ENCODE peak calls at places on chromosome 9, in six cellular contexts. V, M, P, C, J and R are unnamed samples.

GRCh38 chr9:31140316-31140715 is 1244.1 kb upstream of the ACO1 start:
- DNase-seq in M (no peak), P (no peak), V (no peak), C (no peak), J (peak), R (no peak)

GRCh38 chr9:124352616-124353015 is 62.6 kb downstream of the PSMB7 start:
- DNase-seq in M (no peak), P (no peak), J (no peak), C (no peak), V (peak), R (no peak)

GRCh38 chr9:105901514-105902109 is 207.3 kb downstream of the TMEM38B start:
- DNase-seq in P (peak), C (peak), J (peak), V (peak), M (peak), R (peak)

GRCh38 chr9:114551750-114552685 is 35.6 kb upstream of the ATP6V1G1 start:
- DNase-seq in J (peak), M (no peak), P (no peak), V (peak), C (no peak), R (no peak)

GRCh38 chr9:106829666-106830408 is 33.1 kb upstream of the ZNF462 start:
- DNase-seq in V (no peak), P (no peak), C (no peak), J (no peak), M (no peak), R (no peak)

GRCh38 chr9:122228906-122229837 is at the start of gene LHX6:
- DNase-seq in P (no peak), J (peak), V (peak), C (no peak), M (no peak), R (no peak)

GRCh38 chr9:125805057-125805456 is 57.9 kb downstream of the PBX3 start:
- DNase-seq in J (peak), P (no peak), V (peak), M (no peak), C (no peak), R (no peak)

GRCh38 chr9:130159814-130160670 is 12.2 kb upstream of the NCS1 start:
- DNase-seq in M (no peak), J (no peak), V (no peak), C (no peak), P (no peak), R (no peak)

GRCh38 chr9:8660383-8660782 is 860.8 kb upstream of the DMAC1 start:
- DNase-seq in J (peak), C (peak), M (no peak), V (no peak), P (peak), R (no peak)

GRCh38 chr9:129487658-129488483 is 133.0 kb downstream of the C9orf50 start:
- DNase-seq in V (peak), C (peak), M (no peak), J (peak), P (peak), R (peak)

DNA sequence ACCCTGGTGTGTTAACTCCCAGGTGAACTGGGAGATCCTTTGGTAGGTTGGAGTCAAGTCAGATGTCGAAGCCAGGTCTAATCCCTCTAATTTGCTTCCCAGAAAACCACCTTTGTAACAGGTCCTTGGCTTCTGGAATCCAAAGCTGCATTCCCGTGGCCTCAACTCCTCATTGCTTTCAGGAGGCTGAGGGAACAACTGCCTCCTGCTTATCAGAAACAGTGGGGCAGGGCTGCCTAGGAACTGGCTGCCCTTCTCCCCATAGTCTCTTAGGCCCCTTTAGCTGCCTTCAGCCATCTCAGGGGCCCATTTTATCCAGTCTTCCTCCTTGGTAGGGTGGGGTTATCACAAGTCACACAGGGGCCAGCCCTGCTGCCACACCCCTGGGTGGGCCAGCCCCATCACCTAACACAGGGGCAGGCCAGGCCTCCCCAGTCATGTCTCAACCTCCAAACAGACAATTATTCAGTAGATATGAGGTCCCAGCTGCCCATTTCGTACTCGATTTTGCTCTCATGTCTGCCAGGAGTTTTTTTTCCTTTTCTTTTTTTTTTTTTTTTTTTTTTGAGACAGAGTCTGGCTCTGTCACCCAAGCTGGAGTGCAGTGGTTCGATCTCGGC is 3.9 kb downstream of the ALAD start:
- DNase-seq in M (no peak), P (no peak), C (no peak), V (no peak), J (no peak), R (no peak)
- TF ChIP-seq CTCF in M (no peak), P (no peak), C (no peak), V (no peak), J (no peak), R (no peak)

GRCh38 chr9:109861499-109861898 is 81.5 kb downstream of the PALM2AKAP2 start:
- DNase-seq in V (peak), P (no peak), M (no peak), J (no peak), C (no peak), R (no peak)
- TF ChIP-seq CTCF in V (no peak), P (no peak), M (no peak), J (no peak), C (no peak), R (no peak)

DNA sequence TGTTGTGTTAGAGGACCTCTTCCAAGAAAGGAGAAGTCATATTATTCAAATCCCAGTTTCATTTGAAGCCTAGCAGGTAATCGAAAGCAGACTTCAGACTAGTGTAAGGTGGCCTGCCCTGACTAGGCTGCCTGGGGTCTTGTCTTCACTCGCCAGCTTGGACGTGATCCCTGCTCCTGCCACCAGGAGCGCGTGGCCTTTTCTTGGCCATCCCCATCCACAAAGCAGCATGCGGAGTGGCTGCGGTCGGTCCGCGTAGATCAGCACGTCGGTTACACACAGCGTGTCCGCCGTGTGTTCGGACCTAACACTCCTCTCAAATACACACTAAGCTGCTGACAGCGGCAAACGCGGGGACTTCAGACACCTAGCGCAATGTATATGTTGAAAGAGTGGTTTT is 37.3 kb downstream of the CFAP77 start:
- DNase-seq in J (no peak), V (no peak), M (no peak), C (no peak), P (no peak), R (peak)
- TF ChIP-seq CTCF in J (no peak), V (no peak), M (no peak), C (no peak), P (no peak), R (peak)

GRCh38 chr9:110252509-110253139 is 3.7 kb downstream of the TXN start:
- DNase-seq in J (peak), V (peak), C (no peak), P (no peak), M (no peak), R (no peak)

GRCh38 chr9:110248361-110248760 is 7.9 kb downstream of the TXN start:
- DNase-seq in C (no peak), M (no peak), P (no peak), J (no peak), V (no peak), R (no peak)

GRCh38 chr9:110246214-110246613 is 10.1 kb downstream of the TXN start:
- DNase-seq in C (no peak), J (no peak), P (no peak), V (no peak), M (no peak), R (no peak)

GRCh38 chr9:110251212-110251611 is 5.1 kb downstream of the TXN start:
- DNase-seq in P (no peak), V (no peak), C (no peak), J (no peak), M (no peak), R (no peak)

DNA sequence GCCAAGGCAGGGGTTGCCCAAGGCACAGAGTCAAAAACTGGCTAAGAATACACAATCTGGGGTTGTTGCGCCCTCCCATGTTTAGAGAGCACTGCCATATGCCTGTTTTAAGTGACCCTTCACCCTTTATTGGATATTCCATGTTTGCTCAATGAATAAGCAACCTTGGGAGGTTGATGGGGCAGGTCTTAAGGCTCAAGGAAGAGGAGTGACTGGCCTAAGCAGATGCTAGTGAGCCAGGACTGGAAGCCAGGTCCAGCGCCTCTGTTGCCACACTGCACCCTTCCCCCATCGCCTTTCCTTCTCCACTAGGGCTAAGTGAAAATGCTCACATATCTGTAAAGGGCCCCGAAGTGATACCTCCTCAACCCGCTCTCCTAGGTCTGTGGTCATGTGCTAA is 6.7 kb downstream of the TXN start:
- DNase-seq in V (no peak), C (no peak), J (no peak), P (no peak), M (no peak), R (no peak)
- TF ChIP-seq CTCF in V (no peak), C (no peak), J (no peak), P (no peak), M (no peak), R (no peak)

GRCh38 chr9:98539954-98540353 is 168.8 kb downstream of the GABBR2 start:
- DNase-seq in M (peak), C (no peak), J (peak), V (no peak), P (no peak), R (no peak)

GRCh38 chr9:98538203-98538602 is 170.5 kb downstream of the GABBR2 start:
- DNase-seq in C (no peak), V (no peak), P (no peak), J (no peak), M (no peak), R (no peak)

GRCh38 chr9:98533866-98534265 is 174.9 kb downstream of the GABBR2 start:
- DNase-seq in C (no peak), V (no peak), M (no peak), P (no peak), J (no peak), R (no peak)

GRCh38 chr9:98538626-98539031 is 170.1 kb downstream of the GABBR2 start:
- DNase-seq in C (no peak), J (peak), V (peak), M (no peak), P (no peak), R (no peak)

GRCh38 chr9:98536542-98537173 is 172.1 kb downstream of the GABBR2 start:
- DNase-seq in V (no peak), M (no peak), C (no peak), J (no peak), P (no peak), R (no peak)
- TF ChIP-seq CTCF in V (peak), M (no peak), C (peak), J (no peak), P (no peak), R (peak)

GRCh38 chr9:136643596-136644342 is 18.9 kb upstream of the EGFL7 start:
- DNase-seq in M (no peak), P (no peak), J (no peak), C (peak), V (no peak), R (no peak)

GRCh38 chr9:136645903-136646754 is 16.6 kb upstream of the EGFL7 start:
- DNase-seq in P (peak), M (no peak), V (no peak), C (peak), J (no peak), R (no peak)

GRCh38 chr9:136644343-136644592 is 18.4 kb upstream of the EGFL7 start:
- DNase-seq in C (peak), M (no peak), J (peak), V (peak), P (no peak), R (no peak)

GRCh38 chr9:136645343-136645902 is 17.3 kb upstream of the EGFL7 start:
- DNase-seq in J (no peak), P (no peak), C (no peak), V (no peak), M (no peak), R (no peak)

DNA sequence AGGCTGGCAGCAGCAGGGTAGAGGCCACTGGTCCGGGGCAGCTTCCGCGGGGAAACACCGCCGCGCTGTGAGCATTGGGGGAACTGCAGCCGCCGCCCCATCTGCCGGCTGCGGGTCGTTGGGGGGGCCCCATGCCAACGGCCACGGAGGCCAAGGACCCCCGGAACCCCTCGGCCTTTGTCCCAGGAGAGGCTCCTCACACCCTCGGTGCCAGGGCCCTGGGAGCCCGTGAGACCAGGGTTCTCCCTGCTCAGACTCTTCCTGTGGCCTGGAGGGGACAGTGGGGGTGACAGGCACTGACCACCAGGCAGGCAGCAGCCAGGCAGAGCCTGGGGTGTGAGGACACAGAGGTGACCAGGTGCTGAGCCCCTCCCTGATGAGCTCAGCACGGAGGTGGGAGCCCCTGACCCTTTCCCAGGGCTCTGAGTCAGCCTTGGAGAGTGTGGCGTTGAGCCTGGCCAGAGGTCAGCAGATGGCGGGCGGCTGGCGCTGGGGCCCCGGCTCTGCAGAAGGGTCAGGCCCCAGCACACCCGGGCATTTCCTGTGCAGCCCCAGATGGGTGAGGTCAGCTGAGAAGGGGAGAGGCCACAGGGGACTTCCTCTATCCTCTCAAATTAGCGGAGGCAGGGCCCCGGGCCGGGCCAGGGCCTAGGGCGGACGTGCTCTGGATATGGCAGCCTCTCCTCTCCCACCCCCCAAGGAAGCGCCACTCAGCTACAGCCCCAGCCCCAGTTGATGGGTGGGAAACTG is 17.9 kb upstream of the EGFL7 start:
- DNase-seq in J (no peak), C (peak), P (peak), V (no peak), M (peak), R (peak)
- TF ChIP-seq CTCF in J (peak), C (peak), P (peak), V (peak), M (peak), R (peak)

GRCh38 chr9:5773324-5773999 is 59.5 kb downstream of the ERMP1 start:
- DNase-seq in P (no peak), J (peak), C (no peak), V (peak), M (no peak), R (no peak)
- TF ChIP-seq CTCF in P (no peak), J (no peak), C (no peak), V (no peak), M (no peak), R (no peak)

DNA sequence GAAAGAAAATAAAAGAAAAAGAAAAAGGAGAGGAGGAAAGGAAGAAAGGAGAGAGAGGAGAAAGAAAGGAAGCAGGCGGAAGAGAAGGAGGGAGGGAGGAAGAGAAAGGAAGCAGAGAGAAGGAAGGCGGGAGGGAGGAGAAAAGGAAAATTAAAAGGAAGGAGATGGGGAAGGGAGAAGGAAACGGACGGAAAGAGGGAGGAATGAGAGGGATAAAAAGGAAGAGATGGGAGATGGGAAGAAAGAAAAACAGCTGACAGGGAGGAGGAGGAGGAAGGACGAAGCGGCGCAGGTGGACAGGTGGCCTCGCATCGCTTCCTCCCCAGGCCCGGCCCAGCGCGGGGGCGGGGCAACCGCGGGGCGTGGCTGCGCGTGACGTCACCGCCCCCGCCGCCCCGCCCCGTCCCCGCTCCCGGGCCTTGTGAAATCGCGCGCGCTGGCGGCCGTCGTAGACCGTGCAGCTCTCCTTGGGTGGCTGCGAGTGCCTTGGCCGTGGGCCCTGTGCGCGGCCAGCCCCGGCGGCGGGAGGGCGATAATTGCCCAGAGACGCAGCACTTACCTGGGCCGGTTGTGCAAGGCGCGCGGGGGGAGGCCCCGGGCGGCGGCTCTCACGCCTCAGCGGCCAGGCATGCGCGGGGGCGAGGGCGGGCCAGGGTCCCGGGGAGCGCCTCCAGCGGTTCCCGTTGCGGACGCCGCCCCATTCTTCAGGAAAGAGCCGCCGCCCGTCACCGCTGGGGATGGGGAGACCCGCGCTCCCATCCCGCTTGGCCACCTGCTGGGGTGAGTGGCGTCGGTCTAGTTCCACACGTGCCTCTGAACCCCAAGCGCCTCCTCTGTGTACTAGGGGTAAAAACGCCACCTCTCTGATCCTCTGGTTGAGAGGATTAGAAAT is 49.6 kb upstream of the FOXE1 start:
- DNase-seq in V (peak), J (peak), M (peak), P (peak), C (peak), R (peak)
- TF ChIP-seq CTCF in V (no peak), J (no peak), M (no peak), P (no peak), C (no peak), R (peak)